ENCODE peak calls at places on chromosomes 16 and 17, in nine cellular contexts. A is tibial artery, E is heart left ventricle, J is vagina, X is PC-3, Y is sigmoid colon, Q is mucosa of descending colon, P is kidney epithelial cell, R is heart right ventricle. D is an unnamed sample.

GRCh38 chr17:50165867-50166517 is at the start of gene SGCA:
- DNase-seq in A (peak; percentile 88), E (peak; percentile 67), J (no peak), X (no peak), Y (no peak), Q (peak; percentile 46), P (no peak), R (peak; percentile 61), D (no peak)

GRCh38 chr16:14148569-14148968 is 77.5 kb downstream of the MRTFB start:
- DNase-seq in A (no peak), E (no peak), J (no peak), X (no peak), Y (no peak), Q (no peak), P (no peak), R (no peak), D (no peak)

GRCh38 chr17:588519-588918 is 126.1 kb downstream of the VPS53 start:
- DNase-seq in A (no peak), E (no peak), J (no peak), X (no peak), Y (no peak), Q (no peak), P (no peak), R (no peak), D (no peak)

GRCh38 chr16:58365623-58366022 is 26.6 kb upstream of the GINS3 start:
- DNase-seq in A (no peak), E (no peak), J (no peak), X (no peak), Y (no peak), Q (no peak), P (no peak), R (no peak), D (no peak)

GRCh38 chr16:27691717-27692116 is 141.8 kb downstream of the KATNIP start:
- DNase-seq in A (peak; percentile 12), E (no peak), J (no peak), X (no peak), Y (no peak), Q (no peak), P (no peak), R (no peak), D (no peak)

GRCh38 chr17:18314059-18314730 is 599 bp downstream of the TOP3A start:
- DNase-seq in A (no peak), E (no peak), J (no peak), X (peak; percentile 30), Y (no peak), Q (no peak), P (no peak), R (peak; percentile 23), D (peak; percentile 7)

GRCh38 chr17:21085707-21086106 is 41.1 kb upstream of the DHRS7B start:
- DNase-seq in A (no peak), E (no peak), J (no peak), X (no peak), Y (no peak), Q (no peak), P (no peak), R (no peak), D (no peak)

GRCh38 chr17:48051706-48052486 is 3.7 kb downstream of the NFE2L1 start:
- DNase-seq in A (peak; percentile 85), E (peak; percentile 88), J (no peak), X (no peak), Y (peak; percentile 81), Q (no peak), P (no peak), R (peak; percentile 55), D (peak; percentile 79)

GRCh38 chr16:30472328-30472942 is at the start of gene ITGAL:
- DNase-seq in A (no peak), E (peak; percentile 27), J (no peak), X (no peak), Y (peak; percentile 72), Q (peak; percentile 89), P (no peak), R (peak; percentile 35), D (no peak)

GRCh38 chr16:30474062-30474452 is 1.5 kb downstream of the ITGAL start:
- DNase-seq in A (no peak), E (no peak), J (no peak), X (no peak), Y (no peak), Q (peak; percentile 54), P (no peak), R (peak; percentile 14), D (no peak)

GRCh38 chr16:30474684-30475083 is 2.1 kb downstream of the ITGAL start:
- DNase-seq in A (no peak), E (no peak), J (no peak), X (no peak), Y (no peak), Q (no peak), P (no peak), R (no peak), D (no peak)

GRCh38 chr16:30470632-30471007 is 1.9 kb upstream of the ITGAL start:
- DNase-seq in A (no peak), E (no peak), J (no peak), X (no peak), Y (no peak), Q (no peak), P (no peak), R (no peak), D (no peak)

DNA sequence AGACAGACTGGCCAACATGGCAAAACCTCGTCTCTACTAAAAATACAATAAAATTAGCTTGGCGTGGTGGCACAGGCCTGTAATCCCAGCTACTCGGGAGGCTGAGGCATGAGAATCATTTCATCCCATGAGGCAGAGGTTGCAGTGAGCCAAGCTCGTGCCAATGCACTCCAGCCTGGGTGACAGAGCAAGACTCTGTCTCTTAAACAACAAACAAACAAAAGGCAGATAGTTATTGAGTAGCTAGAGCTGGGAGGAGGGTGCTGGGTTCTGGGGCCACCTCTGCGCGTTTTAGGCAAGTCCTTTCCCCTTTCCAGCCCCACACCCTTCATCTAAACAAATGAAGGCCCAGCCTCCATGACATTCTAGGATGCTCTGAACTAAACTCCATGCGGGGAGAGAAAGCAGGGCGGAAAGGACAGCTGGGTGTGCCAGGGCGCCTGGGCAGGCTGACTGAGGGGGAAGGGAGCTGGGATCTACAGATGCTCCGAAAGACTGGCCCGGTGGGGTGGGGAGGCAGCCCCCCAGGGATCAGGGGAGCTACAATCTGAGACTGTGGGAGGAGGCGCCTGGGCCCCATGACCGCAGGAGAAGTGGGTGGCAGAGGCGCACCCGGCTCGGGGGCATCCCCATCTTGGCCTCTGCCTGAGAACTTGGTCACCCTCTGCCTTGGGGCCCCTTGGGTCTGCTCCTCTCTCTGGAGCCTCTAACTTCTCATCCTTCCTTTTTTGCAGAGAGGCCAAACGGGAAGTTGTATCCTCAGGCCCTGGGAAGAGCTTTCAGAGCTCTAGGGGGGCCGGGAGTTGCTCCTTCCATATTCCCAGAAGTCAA is 904 bp downstream of the ITGAL start:
- DNase-seq in A (no peak), E (no peak), J (no peak), X (no peak), Y (no peak), Q (peak; percentile 62), P (no peak), R (peak; percentile 15), D (no peak)
- H3K4me3 ChIP-seq in A (no peak overlapping the region), E (no peak overlapping the region), J (peak overlapping the region; percentile 17), X (no peak overlapping the region), Y (no peak overlapping the region), Q (no peak overlapping the region), P (no peak overlapping the region), R (peak overlapping the region; percentile 14), D (no peak overlapping the region)

GRCh38 chr17:3910420-3911270 is 5.6 kb downstream of the P2RX1 start:
- DNase-seq in A (no peak), E (no peak), J (no peak), X (no peak), Y (no peak), Q (no peak), P (no peak), R (no peak), D (no peak)
- H3K4me3 ChIP-seq in A (no peak overlapping the region), E (no peak overlapping the region), J (no peak overlapping the region), X (no peak overlapping the region), Y (no peak overlapping the region), Q (no peak overlapping the region), P (no peak overlapping the region), R (no peak overlapping the region), D (no peak overlapping the region)

GRCh38 chr17:28572294-28573099 is 1.2 kb upstream of the PIGS start:
- DNase-seq in A (no peak), E (no peak), J (no peak), X (no peak), Y (no peak), Q (no peak), P (no peak), R (peak; percentile 20), D (no peak)

GRCh38 chr17:28573521-28573920 is 2.2 kb upstream of the PIGS start:
- DNase-seq in A (no peak), E (no peak), J (no peak), X (no peak), Y (no peak), Q (no peak), P (no peak), R (no peak), D (no peak)

GRCh38 chr17:28575126-28575795 is 1.4 kb downstream of the ALDOC start:
- DNase-seq in A (no peak), E (peak; percentile 85), J (no peak), X (no peak), Y (no peak), Q (no peak), P (no peak), R (peak; percentile 76), D (no peak)

GRCh38 chr17:28573966-28574480 is 2.7 kb downstream of the ALDOC start:
- DNase-seq in A (no peak), E (no peak), J (no peak), X (no peak), Y (no peak), Q (no peak), P (no peak), R (no peak), D (no peak)

DNA sequence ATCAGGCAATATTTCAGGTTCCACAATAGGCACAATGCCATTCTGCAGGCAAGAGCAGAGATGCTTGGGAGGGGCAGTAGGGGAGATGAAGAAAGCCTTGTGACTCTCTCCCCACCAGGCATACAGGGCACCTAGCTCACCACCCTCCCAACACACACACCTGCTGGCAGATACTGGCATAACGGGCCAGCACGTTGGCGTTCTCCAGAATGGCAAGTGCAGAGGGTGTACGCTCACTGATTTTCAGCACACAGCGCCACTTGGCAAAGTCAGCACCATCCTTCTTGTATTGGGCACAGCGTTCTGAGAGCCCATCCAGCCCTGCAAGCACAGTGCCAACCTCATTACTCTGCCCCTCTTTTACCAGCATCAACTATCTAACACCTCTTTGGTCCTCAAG is 2.2 kb downstream of the ALDOC start:
- DNase-seq in A (no peak), E (no peak), J (no peak), X (no peak), Y (no peak), Q (no peak), P (no peak), R (peak; percentile 20), D (no peak)
- H3K4me3 ChIP-seq in A (no peak overlapping the region), E (no peak overlapping the region), J (no peak overlapping the region), X (no peak overlapping the region), Y (no peak overlapping the region), Q (no peak overlapping the region), P (no peak overlapping the region), R (no peak overlapping the region), D (no peak overlapping the region)

GRCh38 chr16:67173323-67173722 is 3.0 kb downstream of the NOL3 start:
- DNase-seq in A (no peak), E (no peak), J (no peak), X (no peak), Y (no peak), Q (no peak), P (no peak), R (no peak), D (no peak)

GRCh38 chr16:67177743-67178699 is 5.7 kb downstream of the MATCAP1 start:
- DNase-seq in A (peak; percentile 85), E (no peak), J (no peak), X (peak; percentile 86), Y (peak; percentile 83), Q (peak; percentile 93), P (no peak), R (peak; percentile 71), D (no peak)

GRCh38 chr16:67173808-67174705 is 3.7 kb downstream of the NOL3 start:
- DNase-seq in A (peak; percentile 97), E (peak; percentile 85), J (no peak), X (peak; percentile 87), Y (peak; percentile 96), Q (peak; percentile 95), P (no peak), R (peak; percentile 87), D (peak; percentile 88)

GRCh38 chr16:67176662-67177061 is 6.3 kb downstream of the NOL3 start:
- DNase-seq in A (no peak), E (no peak), J (no peak), X (no peak), Y (no peak), Q (no peak), P (no peak), R (no peak), D (no peak)

GRCh38 chr16:67174706-67175231 is 4.4 kb downstream of the NOL3 start:
- DNase-seq in A (no peak), E (no peak), J (no peak), X (no peak), Y (no peak), Q (no peak), P (no peak), R (no peak), D (no peak)
- H3K4me3 ChIP-seq in A (peak overlapping the region; percentile 65), E (peak overlapping the region; percentile 50), J (peak overlapping the region; percentile 37), X (peak overlapping the region; percentile 71), Y (peak overlapping the region; percentile 22), Q (no peak overlapping the region), P (peak overlapping the region; percentile 8), R (peak overlapping the region; percentile 55), D (peak overlapping the region; percentile 41)

D was measured in MG63.